ENCODE peak calls at places on chromosome 21, in five cellular contexts. R, Z, Q, K and U are unnamed samples.

GRCh38 chr21:37915941-37916794 is at the start of gene KCNJ6:
- DNase-seq in R (peak; percentile 77), Z (no peak), Q (peak; percentile 25), K (peak; percentile 63), U (peak; percentile 54)

GRCh38 chr21:40074198-40074597 is 207.0 kb downstream of the PCP4 start:
- DNase-seq in R (no peak), Z (no peak), Q (no peak), K (no peak), U (no peak)

GRCh38 chr21:25323356-25323949 is 283.8 kb downstream of the MRPL39 start:
- DNase-seq in R (no peak), Z (no peak), Q (no peak), K (no peak), U (no peak)

GRCh38 chr21:33229776-33230517 is at the start of gene IFNAR2:
- DNase-seq in R (peak; percentile 76), Z (peak; percentile 74), Q (peak; percentile 35), K (peak; percentile 87), U (peak; percentile 38)

GRCh38 chr21:30234050-30234449 is 18.2 kb upstream of the CLDN8 start:
- DNase-seq in R (no peak), Z (no peak), Q (no peak), K (no peak), U (no peak)

GRCh38 chr21:24939288-24939687 is 668.0 kb downstream of the MRPL39 start:
- DNase-seq in R (no peak), Z (no peak), Q (no peak), K (no peak), U (peak; percentile 31)

GRCh38 chr21:19130379-19131028 is 726.9 kb upstream of the TMPRSS15 start:
- DNase-seq in R (no peak), Z (no peak), Q (no peak), K (no peak), U (no peak)

GRCh38 chr21:32734214-32734613 is 6.4 kb upstream of the SYNJ1 start:
- DNase-seq in R (no peak), Z (no peak), Q (no peak), K (no peak), U (no peak)

GRCh38 chr21:46509760-46510159 is 51.1 kb downstream of the DIP2A start:
- DNase-seq in R (no peak), Z (peak; percentile 71), Q (peak; percentile 90), K (no peak), U (peak; percentile 82)

GRCh38 chr21:44618909-44619308 is 7.0 kb downstream of the KRTAP10-8 start:
- DNase-seq in R (no peak), Z (no peak), Q (no peak), K (no peak), U (no peak)

GRCh38 chr21:14771587-14771986 is 225.5 kb upstream of the SAMSN1 start:
- DNase-seq in R (no peak), Z (no peak), Q (no peak), K (no peak), U (no peak)

GRCh38 chr21:44267655-44268142 is 6.0 kb upstream of the DNMT3L start:
- DNase-seq in R (no peak), Z (no peak), Q (no peak), K (no peak), U (no peak)

GRCh38 chr21:26449161-26449560 is 123.9 kb downstream of the CYYR1 start:
- DNase-seq in R (no peak), Z (no peak), Q (peak; percentile 37), K (no peak), U (peak; percentile 42)

GRCh38 chr21:45618846-45619485 is 24.6 kb upstream of the PCBP3 start:
- DNase-seq in R (no peak), Z (no peak), Q (no peak), K (no peak), U (no peak)

GRCh38 chr21:41366522-41367151 is 4.8 kb downstream of the MX2 start:
- DNase-seq in R (no peak), Z (peak; percentile 62), Q (peak; percentile 75), K (peak; percentile 82), U (peak; percentile 47)

GRCh38 chr21:39313042-39313456 is 383 bp downstream of the BRWD1 start:
- DNase-seq in R (peak; percentile 26), Z (peak; percentile 34), Q (peak; percentile 4), K (no peak), U (no peak)

GRCh38 chr21:36603221-36603620 is 95.7 kb upstream of the SIM2 start:
- DNase-seq in R (no peak), Z (no peak), Q (no peak), K (no peak), U (no peak)

GRCh38 chr21:31351438-31351837 is 7.4 kb upstream of the TIAM1 start:
- DNase-seq in R (no peak), Z (no peak), Q (peak; percentile 49), K (no peak), U (peak; percentile 58)

GRCh38 chr21:39153373-39153772 is 29.9 kb downstream of the PSMG1 start:
- DNase-seq in R (no peak), Z (no peak), Q (no peak), K (no peak), U (no peak)

GRCh38 chr21:36664678-36665022 is 34.3 kb upstream of the SIM2 start:
- DNase-seq in R (no peak), Z (no peak), Q (no peak), K (no peak), U (no peak)

GRCh38 chr21:44955141-44955802 is 15.4 kb downstream of the SLX9 start:
- DNase-seq in R (no peak), Z (no peak), Q (peak; percentile 63), K (peak; percentile 39), U (peak; percentile 28)

GRCh38 chr21:32306021-32306780 is 7.5 kb downstream of the MRAP start:
- DNase-seq in R (peak; percentile 55), Z (no peak), Q (peak; percentile 3), K (no peak), U (peak; percentile 7)

GRCh38 chr21:39529026-39529425 is 77.3 kb downstream of the SH3BGR start:
- DNase-seq in R (no peak), Z (no peak), Q (no peak), K (no peak), U (no peak)

GRCh38 chr21:30769724-30770431 is 14.7 kb upstream of the KRTAP21-1 start:
- DNase-seq in R (no peak), Z (no peak), Q (no peak), K (no peak), U (no peak)

GRCh38 chr21:42393443-42393950 is 2.4 kb downstream of the TMPRSS3 start:
- DNase-seq in R (no peak), Z (no peak), Q (no peak), K (no peak), U (no peak)

GRCh38 chr21:45532826-45533730 is 9.2 kb downstream of the SLC19A1 start:
- DNase-seq in R (no peak), Z (no peak), Q (no peak), K (peak; percentile 56), U (no peak)

GRCh38 chr21:44793269-44794030 is 8.2 kb downstream of the UBE2G2 start:
- DNase-seq in R (peak; percentile 59), Z (peak; percentile 49), Q (peak; percentile 39), K (peak; percentile 71), U (peak; percentile 62)

GRCh38 chr21:38511198-38511597 is 12.9 kb upstream of the ERG start:
- DNase-seq in R (no peak), Z (no peak), Q (no peak), K (no peak), U (no peak)